ENCODE peak calls at places on chromosomes 4 and X, in four cellular contexts. Z is cardiac muscle cell, M is prostate gland, X is GM12864. S is an unnamed sample.

GRCh38 chr4:93660036-93660435 is 168.5 kb upstream of the ATOH1 start:
- DNase-seq in Z (no peak), M (no peak), X (no peak), S (no peak)

GRCh38 chr4:181301735-181302380 is 941.3 kb upstream of the TENM3 start:
- DNase-seq in Z (peak; percentile 66), M (peak; percentile 5), X (no peak), S (peak; percentile 4)

GRCh38 chr4:183409463-183409862 is 35.0 kb upstream of the CDKN2AIP start:
- DNase-seq in Z (no peak), M (no peak), X (no peak), S (no peak)

GRCh38 chr4:13985824-13986223 is 358.3 kb upstream of the BOD1L1 start:
- DNase-seq in Z (no peak), M (no peak), X (no peak), S (no peak)

GRCh38 chr4:141501931-141502330 is 134.5 kb upstream of the IL15 start:
- DNase-seq in Z (no peak), M (no peak), X (no peak), S (no peak)

GRCh38 chrX:54820737-54821136 is 13.2 kb downstream of the MAGED2 start:
- DNase-seq in Z (no peak), M (no peak), X (no peak), S (no peak)

GRCh38 chr4:77586953-77587383 is 18.7 kb upstream of the CXCL13 start:
- DNase-seq in Z (no peak), M (peak; percentile 57), X (peak; percentile 79), S (no peak)

GRCh38 chr4:159273841-159274240 is 171.0 kb downstream of the RAPGEF2 start:
- DNase-seq in Z (no peak), M (no peak), X (no peak), S (no peak)

GRCh38 chr4:126441173-126441810 is 1126.5 kb downstream of the FAT4 start:
- DNase-seq in Z (peak; percentile 11), M (no peak), X (no peak), S (no peak)

GRCh38 chr4:1647432-1647831 is 36.7 kb downstream of the FAM53A start:
- DNase-seq in Z (no peak), M (no peak), X (no peak), S (no peak)

GRCh38 chr4:36244257-36245084 is at the start of gene ARAP2:
- DNase-seq in Z (peak; percentile 73), M (peak; percentile 73), X (no peak), S (no peak)

GRCh38 chr4:76931576-76932276 is 17.8 kb upstream of the SEPTIN11 start:
- DNase-seq in Z (no peak), M (no peak), X (no peak), S (no peak)

GRCh38 chr4:40046311-40046980 is 10.2 kb upstream of the N4BP2 start:
- DNase-seq in Z (peak; percentile 25), M (peak; percentile 70), X (no peak), S (peak; percentile 81)

GRCh38 chr4:139633661-139634060 is 32.0 kb upstream of the MGST2 start:
- DNase-seq in Z (peak; percentile 34), M (peak; percentile 27), X (no peak), S (no peak)

GRCh38 chr4:71156616-71157015 is 163.2 kb downstream of the DCK start:
- DNase-seq in Z (no peak), M (no peak), X (no peak), S (no peak)

GRCh38 chr4:109113511-109113910 is 188.9 kb downstream of the COL25A1 start:
- DNase-seq in Z (no peak), M (no peak), X (no peak), S (no peak)

GRCh38 chr4:169286562-169287301 is 16.0 kb upstream of the SH3RF1 start:
- DNase-seq in Z (no peak), M (no peak), X (no peak), S (no peak)
- TF ChIP-seq CTCF in Z (no peak), M (no peak), X (peak; percentile 63), S (no peak)

GRCh38 chrX:107827852-107828251 is 2.2 kb downstream of the MID2 start:
- DNase-seq in Z (no peak), M (no peak), X (no peak), S (no peak)
- H3K4me3 ChIP-seq in Z (no peak overlapping the region), M (no peak overlapping the region), X (no peak overlapping the region), S (no peak overlapping the region)

GRCh38 chr4:94936854-94937253 is 179.1 kb downstream of the BMPR1B start:
- DNase-seq in Z (peak; percentile 23), M (no peak), X (no peak), S (no peak)
- TF ChIP-seq CTCF in Z (no peak), M (no peak), X (no peak), S (no peak)

GRCh38 chrX:65750674-65751469 is 83.4 kb downstream of the MSN start:
- DNase-seq in Z (no peak), M (no peak), X (peak; percentile 52), S (no peak)
- H3K4me3 ChIP-seq in Z (no peak overlapping the region), M (no peak overlapping the region), X (no peak overlapping the region), S (no peak overlapping the region)

GRCh38 chr4:4358093-4358840 is 28.6 kb upstream of the NSG1 start:
- DNase-seq in Z (no peak), M (no peak), X (no peak), S (no peak)
- TF ChIP-seq CTCF in Z (no peak), M (no peak), X (no peak), S (peak; percentile 35)